ENCODE peak calls at places on chromosomes 6 and 20, in eight cellular contexts. H is Peyer's patch, P is mucosa of descending colon, R is brain microvascular endothelial cell, K is ovary, A is dorsolateral prefrontal cortex, N is mammary epithelial cell, T is cardiac muscle cell. J is an unnamed sample.

GRCh38 chr20:44646023-44646640 is 5.4 kb downstream of the ADA start:
- DNase-seq in H (no peak), A (no peak), K (no peak), T (peak), R (peak), P (peak), N (no peak), J (peak)

GRCh38 chr6:163620670-163621330 is 206.3 kb downstream of the QKI start:
- DNase-seq in H (no peak), T (no peak), R (peak), A (no peak), N (no peak), K (no peak), P (no peak), J (no peak)

GRCh38 chr6:155936551-155936950 is 480.9 kb upstream of the NOX3 start:
- DNase-seq in P (no peak), A (no peak), H (no peak), R (peak), T (no peak), K (no peak), N (no peak), J (peak)

GRCh38 chr6:105748737-105749161 is 337.4 kb upstream of the PRDM1 start:
- DNase-seq in N (peak), T (peak), P (no peak), H (no peak), K (no peak), R (peak), A (no peak), J (peak)

GRCh38 chr20:6402026-6402425 is 279.2 kb upstream of the FERMT1 start:
- DNase-seq in N (no peak), K (no peak), R (peak), T (no peak), P (no peak), A (no peak), H (no peak), J (peak)

GRCh38 chr20:18057106-18057993 is at the start of gene OVOL2:
- DNase-seq in K (no peak), A (peak), T (no peak), R (no peak), P (peak), H (peak), N (peak), J (peak)

GRCh38 chr6:70894001-70894400 is 62.9 kb downstream of the B3GAT2 start:
- DNase-seq in A (no peak), R (no peak), N (no peak), P (no peak), K (no peak), H (no peak), T (no peak), J (no peak)

GRCh38 chr6:167568407-167569024 is 243.6 kb downstream of the TTLL2 start:
- DNase-seq in P (no peak), R (no peak), H (no peak), A (no peak), N (no peak), K (no peak), T (no peak), J (no peak)

GRCh38 chr20:48765359-48765758 is 62.4 kb downstream of the PREX1 start:
- DNase-seq in K (no peak), R (no peak), N (no peak), P (no peak), T (no peak), H (peak), A (no peak), J (no peak)

GRCh38 chr6:15441215-15441868 is 195.5 kb downstream of the JARID2 start:
- DNase-seq in T (peak), H (no peak), K (no peak), R (peak), N (peak), P (peak), A (no peak), J (peak)

GRCh38 chr6:25913741-25914140 is 16.8 kb downstream of the SLC17A2 start:
- DNase-seq in R (no peak), P (no peak), K (no peak), N (no peak), A (no peak), H (no peak), T (no peak), J (no peak)

GRCh38 chr6:37657117-37657886 is 40.4 kb downstream of the MDGA1 start:
- DNase-seq in H (no peak), N (peak), A (no peak), P (no peak), T (no peak), K (no peak), R (peak), J (peak)

GRCh38 chr6:164151161-164151728 is 736.7 kb downstream of the QKI start:
- DNase-seq in K (no peak), N (no peak), P (no peak), R (no peak), A (peak), T (no peak), H (no peak), J (no peak)

GRCh38 chr20:50886184-50886790 is 45.0 kb downstream of the ADNP start:
- DNase-seq in T (no peak), A (no peak), N (peak), P (no peak), K (no peak), R (no peak), H (no peak), J (no peak)

GRCh38 chr6:146017672-146018071 is 11.2 kb upstream of the GRM1 start:
- DNase-seq in P (no peak), R (no peak), H (no peak), A (no peak), N (no peak), K (no peak), T (no peak), J (peak)

GRCh38 chr20:61046721-61047351 is 205.2 kb upstream of the CDH4 start:
- DNase-seq in K (no peak), A (no peak), P (no peak), T (no peak), H (no peak), N (no peak), R (no peak), J (no peak)

GRCh38 chr20:56788041-56788670 is 159.1 kb downstream of the TFAP2C start:
- DNase-seq in K (no peak), P (no peak), T (peak), A (no peak), H (no peak), N (peak), R (peak), J (peak)

GRCh38 chr20:23147647-23147963 is 61.5 kb upstream of the CD93 start:
- DNase-seq in N (no peak), A (no peak), K (no peak), R (no peak), P (no peak), H (no peak), T (no peak), J (no peak)

GRCh38 chr6:3406362-3406809 is 50.5 kb downstream of the SLC22A23 start:
- DNase-seq in H (no peak), A (no peak), T (no peak), P (no peak), R (no peak), K (no peak), N (no peak), J (no peak)

GRCh38 chr6:70956451-70957283 is at the start of gene B3GAT2:
- DNase-seq in T (peak), K (peak), N (peak), A (peak), R (no peak), P (peak), H (peak), J (peak)

GRCh38 chr6:37303091-37303620 is 45.2 kb upstream of the TMEM217 start:
- DNase-seq in P (no peak), T (no peak), A (no peak), R (no peak), H (no peak), N (no peak), K (no peak), J (no peak)

GRCh38 chr20:34708621-34709043 is 4.5 kb downstream of the TP53INP2 start:
- DNase-seq in T (peak), A (peak), K (peak), N (no peak), R (no peak), P (peak), H (peak), J (peak)

GRCh38 chr6:42428326-42429041 is 23.2 kb downstream of the TRERF1 start:
- DNase-seq in R (no peak), K (no peak), P (peak), H (peak), T (peak), A (no peak), N (no peak), J (no peak)

GRCh38 chr6:137234505-137234863 is 15.3 kb upstream of the IFNGR1 start:
- DNase-seq in R (no peak), H (no peak), N (peak), P (peak), T (no peak), K (no peak), A (no peak), J (no peak)

GRCh38 chr6:12173670-12174069 is 116.5 kb upstream of the EDN1 start:
- DNase-seq in H (no peak), A (no peak), P (no peak), K (no peak), N (no peak), T (no peak), R (no peak), J (no peak)

GRCh38 chr6:42935322-42935721 is 6.0 kb downstream of the CNPY3 start:
- DNase-seq in K (no peak), N (no peak), R (no peak), H (no peak), P (no peak), T (no peak), A (no peak), J (no peak)

GRCh38 chr6:141956868-141957267 is 175.9 kb upstream of the GJE1 start:
- DNase-seq in N (no peak), A (no peak), R (no peak), P (no peak), T (no peak), H (no peak), K (no peak), J (no peak)

GRCh38 chr20:49699200-49699992 is 14.3 kb downstream of the B4GALT5 start:
- DNase-seq in A (no peak), T (peak), P (no peak), R (peak), N (peak), H (no peak), K (no peak), J (peak)

GRCh38 chr6:19547507-19547906 is 289.7 kb upstream of the ID4 start:
- DNase-seq in T (no peak), R (no peak), K (no peak), P (no peak), A (no peak), H (no peak), N (no peak), J (no peak)

GRCh38 chr20:20455945-20456344 is 88.0 kb downstream of the INSM1 start:
- DNase-seq in P (no peak), N (no peak), R (no peak), K (no peak), T (no peak), A (no peak), H (no peak), J (no peak)

GRCh38 chr6:118893095-118893881 is 664 bp upstream of the ASF1A start:
- DNase-seq in R (peak), P (peak), T (peak), A (no peak), N (peak), H (no peak), K (no peak), J (peak)

GRCh38 chr6:166206510-166207389 is 39.1 kb upstream of the TBXT start:
- DNase-seq in T (peak), A (no peak), R (no peak), P (no peak), H (no peak), K (no peak), N (no peak), J (no peak)
- TF ChIP-seq CTCF in T (no peak), A (no peak), R (no peak), P (no peak), H (no peak), K (no peak), N (no peak), J (no peak)

DNA sequence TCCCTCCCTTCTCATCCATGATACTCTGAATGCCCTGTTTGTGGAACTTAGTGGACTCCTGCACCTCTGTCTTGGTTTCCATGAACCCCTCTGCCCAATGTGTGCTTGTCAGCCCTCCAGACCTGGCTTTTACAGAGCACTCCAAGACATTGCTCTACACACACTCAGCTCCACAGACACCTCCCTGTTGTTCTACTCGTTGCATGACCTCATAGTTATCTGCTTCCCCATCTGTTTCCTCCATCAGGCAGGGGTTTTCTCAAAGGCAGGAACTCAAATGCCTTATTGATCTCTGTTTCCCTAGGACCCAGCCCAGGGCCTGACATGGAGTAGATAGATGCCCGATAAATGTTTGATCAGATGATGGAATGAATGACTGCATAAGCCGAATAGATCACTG is 13.3 kb downstream of the PLCG1 start:
- DNase-seq in T (no peak), N (no peak), H (no peak), P (no peak), K (no peak), R (no peak), A (no peak), J (no peak)
- H3K4me3 ChIP-seq in T (no peak), N (no peak), H (no peak), P (no peak), K (no peak), R (no peak), A (no peak), J (no peak)

GRCh38 chr6:65633516-65633915 is 73.5 kb downstream of the EYS start:
- DNase-seq in T (peak), P (no peak), K (no peak), R (no peak), A (no peak), H (no peak), N (no peak), J (peak)
- TF ChIP-seq CTCF in T (no peak), P (no peak), K (no peak), R (no peak), A (no peak), H (no peak), N (no peak), J (no peak)

DNA sequence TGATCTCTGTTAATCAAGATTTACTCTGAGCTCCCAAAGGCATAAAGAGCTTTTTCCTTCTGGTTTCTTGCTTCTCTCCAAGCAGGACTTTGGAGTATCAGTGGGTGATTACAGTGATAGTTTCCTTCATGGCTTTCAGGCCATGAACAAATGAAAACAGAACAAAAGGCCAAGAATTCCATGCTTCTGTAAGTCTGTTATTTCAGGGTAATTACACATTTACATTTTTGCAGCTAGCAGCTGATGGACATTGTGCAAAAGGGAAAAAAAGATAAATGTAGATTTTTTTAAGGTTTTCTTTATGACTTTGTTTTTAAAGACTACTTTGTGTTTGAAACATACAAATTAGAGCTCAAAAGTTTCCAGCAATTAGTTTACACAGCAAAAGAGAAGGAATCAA is 441.6 kb downstream of the PLCB1 start:
- DNase-seq in P (no peak), N (no peak), H (no peak), T (no peak), K (no peak), R (no peak), A (no peak), J (no peak)
- H3K4me3 ChIP-seq in P (no peak), N (no peak), H (no peak), T (no peak), K (no peak), R (no peak), A (no peak), J (no peak)

DNA sequence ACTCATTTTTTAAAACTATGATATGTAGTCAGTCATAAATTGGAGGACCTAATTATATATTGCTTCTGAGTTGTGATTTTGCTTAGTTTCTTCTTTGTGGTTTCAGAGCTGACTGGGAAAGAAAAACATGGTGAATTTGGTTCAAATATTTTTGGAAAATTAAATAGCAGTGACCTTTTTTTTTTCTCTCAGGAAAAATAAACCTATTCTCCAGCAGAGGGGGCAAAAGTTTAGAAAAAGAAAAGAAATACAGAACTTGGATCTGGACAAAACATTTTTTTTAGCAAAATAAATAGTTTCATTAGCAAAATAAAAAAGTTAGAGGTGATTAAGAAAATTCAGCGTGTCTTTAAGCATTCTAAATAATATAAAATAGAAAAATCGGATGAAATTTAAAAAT is 10.2 kb downstream of the COL10A1 start:
- DNase-seq in T (no peak), N (no peak), A (no peak), H (no peak), K (no peak), P (no peak), R (no peak), J (peak)
- TF ChIP-seq CTCF in T (peak), N (peak), A (peak), H (no peak), K (no peak), P (no peak), R (no peak), J (peak)

GRCh38 chr20:45813489-45813888 is 1.0 kb downstream of the UBE2C start:
- DNase-seq in A (no peak), H (no peak), N (no peak), P (no peak), K (no peak), T (no peak), R (no peak), J (no peak)

GRCh38 chr20:45814314-45814713 is 1.9 kb downstream of the UBE2C start:
- DNase-seq in N (no peak), R (no peak), P (no peak), A (no peak), K (no peak), T (no peak), H (no peak), J (no peak)

GRCh38 chr20:45813006-45813340 is 529 bp downstream of the UBE2C start:
- DNase-seq in R (no peak), H (no peak), A (no peak), P (no peak), T (no peak), K (no peak), N (no peak), J (no peak)

GRCh38 chr20:45810191-45810590 is 2.3 kb upstream of the UBE2C start:
- DNase-seq in T (no peak), R (no peak), H (no peak), N (no peak), P (no peak), K (no peak), A (no peak), J (no peak)

GRCh38 chr20:45812157-45813005 is at the start of gene UBE2C:
- DNase-seq in A (peak), P (peak), N (peak), H (peak), K (peak), R (peak), T (peak), J (peak)
- H3K4me3 ChIP-seq in A (peak), P (peak), N (peak), H (peak), K (peak), R (peak), T (peak), J (peak)

GRCh38 chr6:44598679-44599078 is 211.2 kb downstream of the CDC5L start:
- DNase-seq in R (no peak), T (no peak), K (no peak), P (no peak), H (no peak), N (no peak), A (no peak), J (no peak)

GRCh38 chr6:44594471-44594870 is 207.0 kb downstream of the CDC5L start:
- DNase-seq in P (no peak), A (no peak), N (no peak), T (no peak), H (no peak), R (no peak), K (no peak), J (no peak)

GRCh38 chr6:44590471-44590870 is 203.0 kb downstream of the CDC5L start:
- DNase-seq in K (no peak), A (no peak), R (no peak), N (no peak), T (no peak), P (no peak), H (no peak), J (no peak)

DNA sequence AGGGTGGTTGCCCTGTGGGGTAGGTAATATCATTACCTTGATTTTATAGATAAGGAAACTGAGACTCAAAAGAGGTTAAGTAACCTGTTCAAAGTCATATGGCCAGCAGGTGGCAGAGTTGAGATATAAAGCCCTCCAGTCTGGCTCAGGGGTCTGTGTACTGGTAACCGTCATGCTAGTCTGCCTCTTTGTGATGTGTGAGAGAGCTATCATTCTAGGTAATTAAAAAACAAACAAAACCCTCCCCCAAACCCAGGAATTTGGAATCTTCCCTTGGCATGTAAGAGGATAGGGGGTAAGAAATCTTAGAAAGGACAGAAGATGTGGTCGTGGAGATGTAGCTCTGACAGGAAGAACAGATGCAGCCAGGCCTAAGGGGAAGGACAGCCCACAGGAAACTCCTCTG is 206.0 kb downstream of the CDC5L start:
- DNase-seq in A (no peak), P (peak), K (no peak), R (peak), H (no peak), T (peak), N (no peak), J (peak)
- TF ChIP-seq CTCF in A (peak), P (no peak), K (no peak), R (peak), H (peak), T (peak), N (peak), J (peak)

DNA sequence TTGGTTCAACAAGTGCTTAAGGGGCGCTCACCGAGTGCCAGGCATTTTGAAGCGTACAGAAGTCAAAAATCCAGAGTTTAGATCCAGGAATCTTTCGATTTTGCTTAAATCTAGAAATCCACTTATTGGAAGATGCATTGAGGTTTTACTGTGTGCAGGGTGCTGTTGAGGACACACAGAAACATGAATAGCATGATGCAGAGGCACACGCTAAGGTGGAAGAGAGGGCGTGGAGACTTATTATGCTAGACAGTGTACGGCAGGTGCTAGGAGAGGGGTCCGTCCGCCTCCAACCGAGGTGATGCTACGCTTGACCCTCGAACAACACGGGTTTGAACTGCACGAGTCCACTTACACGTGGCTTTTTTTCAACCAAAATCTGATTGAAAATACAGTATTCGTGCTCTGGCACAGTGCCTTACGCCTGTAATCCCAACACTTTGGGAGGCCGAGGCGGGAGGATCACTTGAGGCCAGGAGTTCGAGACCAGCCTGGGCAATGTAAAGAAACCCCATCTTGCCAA is 1.0 kb upstream of the KIF13A start:
- DNase-seq in T (no peak), K (peak), H (no peak), R (no peak), A (no peak), P (peak), N (no peak), J (no peak)
- H3K4me3 ChIP-seq in T (peak), K (peak), H (peak), R (peak), A (peak), P (peak), N (peak), J (peak)

J was measured in choroid plexus epithelial cell.